ENCODE peak calls at places on chromosomes 2 and 18, in ten cellular contexts. One of them, this sample, is unnamed.

GRCh38 chr2:84327645-84328249 is 131.3 kb downstream of the SUCLG1 start:
- DNase-seq in ureter: no peak
- DNase-seq in GM23338: no peak
- DNase-seq in stimulated activated CD4-positive, alpha-beta T cell treated with anti-CD3 and anti-CD28 coated beads, Interleukin-2, amount 100 ng/mL, for 48 hours: no peak
- DNase-seq in lower lobe of right lung: no peak
- DNase-seq in retina: no peak
- DNase-seq in NT2/D1: no peak
- DNase-seq in omental fat pad: no peak
- DNase-seq in T1000: no peak
- DNase-seq in type B pancreatic cell: no peak
- DNase-seq in this sample: no peak

GRCh38 chr2:239433777-239434396 is 33.1 kb upstream of the HDAC4 start:
- DNase-seq in GM23338: no peak
- DNase-seq in T1000: no peak
- DNase-seq in omental fat pad: no peak
- DNase-seq in NT2/D1: no peak
- DNase-seq in type B pancreatic cell: no peak
- DNase-seq in ureter: no peak
- DNase-seq in lower lobe of right lung: no peak
- DNase-seq in stimulated activated CD4-positive, alpha-beta T cell treated with anti-CD3 and anti-CD28 coated beads, Interleukin-2, amount 100 ng/mL, for 48 hours: no peak
- DNase-seq in retina: no peak
- DNase-seq in this sample: no peak

GRCh38 chr2:169001116-169001815 is 29.9 kb downstream of the ABCB11 start:
- DNase-seq in T1000: no peak
- DNase-seq in type B pancreatic cell: no peak
- DNase-seq in lower lobe of right lung: no peak
- DNase-seq in ureter: no peak
- DNase-seq in GM23338: no peak
- DNase-seq in NT2/D1: no peak
- DNase-seq in stimulated activated CD4-positive, alpha-beta T cell treated with anti-CD3 and anti-CD28 coated beads, Interleukin-2, amount 100 ng/mL, for 48 hours: no peak
- DNase-seq in omental fat pad: no peak
- DNase-seq in retina: no peak
- DNase-seq in this sample: no peak

GRCh38 chr2:73488079-73488478 is 102.4 kb downstream of the ALMS1 start:
- DNase-seq in GM23338: no peak
- DNase-seq in T1000: no peak
- DNase-seq in type B pancreatic cell: no peak
- DNase-seq in ureter: no peak
- DNase-seq in NT2/D1: no peak
- DNase-seq in omental fat pad: no peak
- DNase-seq in stimulated activated CD4-positive, alpha-beta T cell treated with anti-CD3 and anti-CD28 coated beads, Interleukin-2, amount 100 ng/mL, for 48 hours: no peak
- DNase-seq in lower lobe of right lung: no peak
- DNase-seq in retina: no peak
- DNase-seq in this sample: no peak

GRCh38 chr2:56248965-56249742 is 65.4 kb downstream of the CCDC85A start:
- DNase-seq in stimulated activated CD4-positive, alpha-beta T cell treated with anti-CD3 and anti-CD28 coated beads, Interleukin-2, amount 100 ng/mL, for 48 hours: no peak
- DNase-seq in retina: peak
- DNase-seq in T1000: no peak
- DNase-seq in omental fat pad: no peak
- DNase-seq in ureter: no peak
- DNase-seq in NT2/D1: no peak
- DNase-seq in lower lobe of right lung: no peak
- DNase-seq in type B pancreatic cell: no peak
- DNase-seq in GM23338: no peak
- DNase-seq in this sample: no peak

GRCh38 chr2:71787108-71787415 is 333.7 kb downstream of the DYSF start:
- DNase-seq in ureter: peak
- DNase-seq in omental fat pad: no peak
- DNase-seq in T1000: no peak
- DNase-seq in GM23338: no peak
- DNase-seq in lower lobe of right lung: no peak
- DNase-seq in retina: no peak
- DNase-seq in type B pancreatic cell: no peak
- DNase-seq in NT2/D1: no peak
- DNase-seq in stimulated activated CD4-positive, alpha-beta T cell treated with anti-CD3 and anti-CD28 coated beads, Interleukin-2, amount 100 ng/mL, for 48 hours: no peak
- DNase-seq in this sample: peak

GRCh38 chr2:239634769-239635168 is 233.9 kb upstream of the HDAC4 start:
- DNase-seq in GM23338: no peak
- DNase-seq in type B pancreatic cell: no peak
- DNase-seq in T1000: no peak
- DNase-seq in NT2/D1: no peak
- DNase-seq in stimulated activated CD4-positive, alpha-beta T cell treated with anti-CD3 and anti-CD28 coated beads, Interleukin-2, amount 100 ng/mL, for 48 hours: no peak
- DNase-seq in lower lobe of right lung: no peak
- DNase-seq in omental fat pad: no peak
- DNase-seq in ureter: no peak
- DNase-seq in retina: no peak
- DNase-seq in this sample: no peak

GRCh38 chr2:237705225-237705524 is 77.8 kb downstream of the LRRFIP1 start:
- DNase-seq in stimulated activated CD4-positive, alpha-beta T cell treated with anti-CD3 and anti-CD28 coated beads, Interleukin-2, amount 100 ng/mL, for 48 hours: no peak
- DNase-seq in ureter: no peak
- DNase-seq in lower lobe of right lung: no peak
- DNase-seq in GM23338: no peak
- DNase-seq in type B pancreatic cell: no peak
- DNase-seq in NT2/D1: no peak
- DNase-seq in omental fat pad: no peak
- DNase-seq in T1000: no peak
- DNase-seq in retina: no peak
- DNase-seq in this sample: no peak

GRCh38 chr2:211396815-211397214 is 840.4 kb downstream of the CPS1 start:
- DNase-seq in type B pancreatic cell: no peak
- DNase-seq in ureter: no peak
- DNase-seq in retina: no peak
- DNase-seq in T1000: no peak
- DNase-seq in stimulated activated CD4-positive, alpha-beta T cell treated with anti-CD3 and anti-CD28 coated beads, Interleukin-2, amount 100 ng/mL, for 48 hours: no peak
- DNase-seq in GM23338: no peak
- DNase-seq in omental fat pad: no peak
- DNase-seq in lower lobe of right lung: no peak
- DNase-seq in NT2/D1: no peak
- DNase-seq in this sample: no peak

GRCh38 chr2:47041065-47041464 is 114.0 kb downstream of the STPG4 start:
- DNase-seq in ureter: no peak
- DNase-seq in stimulated activated CD4-positive, alpha-beta T cell treated with anti-CD3 and anti-CD28 coated beads, Interleukin-2, amount 100 ng/mL, for 48 hours: no peak
- DNase-seq in retina: no peak
- DNase-seq in lower lobe of right lung: no peak
- DNase-seq in type B pancreatic cell: no peak
- DNase-seq in NT2/D1: no peak
- DNase-seq in omental fat pad: no peak
- DNase-seq in T1000: no peak
- DNase-seq in GM23338: no peak
- DNase-seq in this sample: peak

GRCh38 chr2:223997938-223998337 is 40.7 kb downstream of the MRPL44 start:
- DNase-seq in ureter: no peak
- DNase-seq in type B pancreatic cell: no peak
- DNase-seq in NT2/D1: no peak
- DNase-seq in omental fat pad: no peak
- DNase-seq in stimulated activated CD4-positive, alpha-beta T cell treated with anti-CD3 and anti-CD28 coated beads, Interleukin-2, amount 100 ng/mL, for 48 hours: no peak
- DNase-seq in retina: no peak
- DNase-seq in T1000: no peak
- DNase-seq in lower lobe of right lung: no peak
- DNase-seq in GM23338: no peak
- DNase-seq in this sample: no peak

GRCh38 chr18:33596178-33596854 is 18.3 kb downstream of the ASXL3 start:
- DNase-seq in type B pancreatic cell: no peak
- DNase-seq in lower lobe of right lung: no peak
- DNase-seq in NT2/D1: no peak
- DNase-seq in retina: no peak
- DNase-seq in stimulated activated CD4-positive, alpha-beta T cell treated with anti-CD3 and anti-CD28 coated beads, Interleukin-2, amount 100 ng/mL, for 48 hours: no peak
- DNase-seq in GM23338: no peak
- DNase-seq in omental fat pad: no peak
- DNase-seq in ureter: no peak
- DNase-seq in T1000: no peak
- DNase-seq in this sample: no peak